ENCODE peak calls at places on chromosome 4, in seven cellular contexts. One of them, this sample, is unnamed.
A peak's percentile ranks its signal among the peaks of the same experiment; 100 is the strongest.

GRCh38 chr4:118680808-118681207 is 4.4 kb upstream of the METTL14 start:
- DNase-seq in heart left ventricle: no peak
- DNase-seq in left lung: no peak
- DNase-seq in HFF-Myc: no peak
- DNase-seq in thoracic aorta: no peak
- DNase-seq in IMR-90: no peak
- DNase-seq in tibial nerve: no peak
- DNase-seq in this sample: no peak

GRCh38 chr4:85825937-85826678 is 351.2 kb downstream of the ARHGAP24 start:
- DNase-seq in tibial nerve: no peak
- DNase-seq in thoracic aorta: no peak
- DNase-seq in HFF-Myc: peak; percentile 62
- DNase-seq in left lung: no peak
- DNase-seq in IMR-90: peak; percentile 58
- DNase-seq in heart left ventricle: peak; percentile 44
- DNase-seq in this sample: no peak

GRCh38 chr4:3505231-3505630 is 27.0 kb downstream of the LRPAP1 start:
- DNase-seq in left lung: no peak
- DNase-seq in HFF-Myc: no peak
- DNase-seq in tibial nerve: no peak
- DNase-seq in IMR-90: no peak
- DNase-seq in thoracic aorta: no peak
- DNase-seq in heart left ventricle: no peak
- DNase-seq in this sample: no peak

GRCh38 chr4:169070071-169070894 is 60.2 kb upstream of the CBR4 start:
- DNase-seq in heart left ventricle: peak; percentile 60
- DNase-seq in thoracic aorta: peak; percentile 17
- DNase-seq in IMR-90: peak; percentile 70
- DNase-seq in tibial nerve: no peak
- DNase-seq in left lung: no peak
- DNase-seq in HFF-Myc: peak; percentile 37
- DNase-seq in this sample: peak; percentile 29

GRCh38 chr4:175054980-175055379 is 136.8 kb downstream of the ADAM29 start:
- DNase-seq in heart left ventricle: peak; percentile 7
- DNase-seq in thoracic aorta: no peak
- DNase-seq in tibial nerve: no peak
- DNase-seq in HFF-Myc: no peak
- DNase-seq in IMR-90: no peak
- DNase-seq in left lung: no peak
- DNase-seq in this sample: no peak

GRCh38 chr4:82905205-82905604 is 4.7 kb downstream of the THAP9 start:
- DNase-seq in tibial nerve: no peak
- DNase-seq in heart left ventricle: no peak
- DNase-seq in HFF-Myc: no peak
- DNase-seq in thoracic aorta: no peak
- DNase-seq in IMR-90: peak; percentile 64
- DNase-seq in left lung: no peak
- DNase-seq in this sample: no peak

GRCh38 chr4:104860227-104861123 is 286.2 kb upstream of the TET2 start:
- DNase-seq in tibial nerve: peak; percentile 83
- DNase-seq in heart left ventricle: peak; percentile 22
- DNase-seq in thoracic aorta: no peak
- DNase-seq in IMR-90: peak; percentile 63
- DNase-seq in HFF-Myc: peak; percentile 24
- DNase-seq in left lung: no peak
- DNase-seq in this sample: no peak

GRCh38 chr4:99572527-99573240 is 1.9 kb upstream of the MTTP start:
- DNase-seq in HFF-Myc: no peak
- DNase-seq in thoracic aorta: no peak
- DNase-seq in tibial nerve: no peak
- DNase-seq in IMR-90: peak; percentile 6
- DNase-seq in left lung: no peak
- DNase-seq in heart left ventricle: no peak
- DNase-seq in this sample: no peak

GRCh38 chr4:101126044-101126443 is 221.3 kb downstream of the PPP3CA start:
- DNase-seq in left lung: no peak
- DNase-seq in heart left ventricle: no peak
- DNase-seq in tibial nerve: no peak
- DNase-seq in IMR-90: peak; percentile 47
- DNase-seq in thoracic aorta: no peak
- DNase-seq in HFF-Myc: peak; percentile 12
- DNase-seq in this sample: no peak

GRCh38 chr4:156538651-156539285 is 432.8 kb downstream of the PDGFC start:
- DNase-seq in tibial nerve: no peak
- DNase-seq in left lung: no peak
- DNase-seq in heart left ventricle: no peak
- DNase-seq in thoracic aorta: no peak
- DNase-seq in HFF-Myc: no peak
- DNase-seq in IMR-90: no peak
- DNase-seq in this sample: no peak

GRCh38 chr4:17400696-17401095 is 111.2 kb downstream of the QDPR start:
- DNase-seq in left lung: no peak
- DNase-seq in heart left ventricle: no peak
- DNase-seq in IMR-90: no peak
- DNase-seq in tibial nerve: no peak
- DNase-seq in HFF-Myc: peak; percentile 37
- DNase-seq in thoracic aorta: no peak
- DNase-seq in this sample: no peak

DNA sequence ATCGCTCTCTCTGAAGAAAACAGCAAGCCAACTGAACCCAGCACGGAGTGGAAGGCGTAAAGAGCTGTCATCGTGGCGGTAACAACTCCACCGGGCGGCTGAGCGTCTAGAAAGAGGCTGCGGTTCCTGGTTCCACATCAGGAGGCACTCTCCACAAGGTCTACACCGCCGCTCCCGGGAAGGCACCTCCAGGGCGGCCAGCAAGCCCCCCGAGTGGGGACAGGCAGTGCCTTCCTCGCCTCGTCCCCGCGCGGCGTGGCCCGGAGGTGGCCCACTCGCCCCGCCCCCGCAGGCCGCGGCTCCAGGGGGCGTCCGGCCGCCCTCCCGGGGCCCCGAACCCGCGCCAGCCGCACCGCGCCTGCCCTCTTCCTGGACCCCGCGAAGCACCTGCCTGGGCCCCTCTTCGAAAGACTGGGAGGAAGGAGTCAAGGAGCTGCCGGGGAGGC is 747 bp downstream of the KLHL8 start:
- DNase-seq in tibial nerve: peak; percentile 18
- DNase-seq in left lung: peak; percentile 89
- DNase-seq in heart left ventricle: peak; percentile 38
- DNase-seq in thoracic aorta: no peak
- DNase-seq in HFF-Myc: peak; percentile 14
- DNase-seq in IMR-90: peak; percentile 33
- DNase-seq in this sample: peak; percentile 57
- TF ChIP-seq CTCF in tibial nerve: peak; percentile 11
- TF ChIP-seq CTCF in left lung: no peak
- TF ChIP-seq CTCF in heart left ventricle: no peak
- TF ChIP-seq CTCF in thoracic aorta: no peak
- TF ChIP-seq CTCF in HFF-Myc: peak; percentile 5
- TF ChIP-seq CTCF in IMR-90: peak; percentile 29
- TF ChIP-seq CTCF in this sample: peak; percentile 26

DNA sequence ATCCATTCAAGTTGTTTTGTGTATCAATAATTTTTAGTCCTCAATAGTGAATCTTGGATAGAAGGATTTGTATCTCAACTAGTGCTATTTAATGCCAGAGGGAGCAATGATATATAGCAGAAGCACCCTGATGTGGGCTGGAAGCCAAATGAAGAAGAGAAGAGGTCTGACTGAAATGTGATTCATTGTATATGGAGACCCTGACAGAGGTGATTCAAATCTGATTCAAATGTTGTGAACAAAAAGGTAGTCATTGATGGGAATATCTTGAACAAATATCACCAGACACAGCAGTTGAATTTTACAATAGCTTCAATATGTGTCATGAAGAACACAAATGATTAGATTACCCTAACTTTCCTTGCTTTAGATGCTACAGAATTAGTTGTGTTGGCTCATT is 27.5 kb upstream of the SULT1B1 start:
- DNase-seq in IMR-90: peak; percentile 2
- DNase-seq in thoracic aorta: no peak
- DNase-seq in HFF-Myc: no peak
- DNase-seq in left lung: no peak
- DNase-seq in heart left ventricle: no peak
- DNase-seq in tibial nerve: no peak
- DNase-seq in this sample: no peak
- H3K4me3 ChIP-seq in IMR-90: no peak overlapping the region
- H3K4me3 ChIP-seq in thoracic aorta: no peak overlapping the region
- H3K4me3 ChIP-seq in HFF-Myc: no peak overlapping the region
- H3K4me3 ChIP-seq in left lung: no peak overlapping the region
- H3K4me3 ChIP-seq in heart left ventricle: no peak overlapping the region
- H3K4me3 ChIP-seq in tibial nerve: no peak overlapping the region
- H3K4me3 ChIP-seq in this sample: no peak overlapping the region

DNA sequence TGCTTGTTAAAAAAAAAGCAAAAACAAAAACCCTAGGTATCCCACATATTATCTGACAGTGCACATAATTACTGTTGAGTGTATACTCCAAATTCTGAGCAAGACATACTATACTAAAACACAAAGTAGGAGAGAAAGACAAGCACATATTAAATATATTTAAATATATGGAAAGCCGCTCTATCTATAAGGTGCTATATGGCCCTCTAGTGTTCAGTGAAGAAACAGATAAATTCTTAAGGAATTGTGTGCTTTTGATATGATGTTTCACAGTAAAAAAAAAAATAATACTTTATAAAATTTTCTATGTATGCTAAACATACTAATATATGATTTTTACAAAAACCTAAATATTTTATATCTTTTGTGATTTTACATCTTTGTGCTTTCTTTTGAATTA is 137.8 kb downstream of the FBXW7 start:
- DNase-seq in tibial nerve: no peak
- DNase-seq in heart left ventricle: no peak
- DNase-seq in IMR-90: peak; percentile 29
- DNase-seq in thoracic aorta: no peak
- DNase-seq in left lung: no peak
- DNase-seq in HFF-Myc: no peak
- DNase-seq in this sample: no peak
- TF ChIP-seq CTCF in tibial nerve: peak; percentile 25
- TF ChIP-seq CTCF in heart left ventricle: no peak
- TF ChIP-seq CTCF in IMR-90: peak; percentile 45
- TF ChIP-seq CTCF in thoracic aorta: no peak
- TF ChIP-seq CTCF in left lung: peak; percentile 30
- TF ChIP-seq CTCF in HFF-Myc: no peak
- TF ChIP-seq CTCF in this sample: peak; percentile 42

DNA sequence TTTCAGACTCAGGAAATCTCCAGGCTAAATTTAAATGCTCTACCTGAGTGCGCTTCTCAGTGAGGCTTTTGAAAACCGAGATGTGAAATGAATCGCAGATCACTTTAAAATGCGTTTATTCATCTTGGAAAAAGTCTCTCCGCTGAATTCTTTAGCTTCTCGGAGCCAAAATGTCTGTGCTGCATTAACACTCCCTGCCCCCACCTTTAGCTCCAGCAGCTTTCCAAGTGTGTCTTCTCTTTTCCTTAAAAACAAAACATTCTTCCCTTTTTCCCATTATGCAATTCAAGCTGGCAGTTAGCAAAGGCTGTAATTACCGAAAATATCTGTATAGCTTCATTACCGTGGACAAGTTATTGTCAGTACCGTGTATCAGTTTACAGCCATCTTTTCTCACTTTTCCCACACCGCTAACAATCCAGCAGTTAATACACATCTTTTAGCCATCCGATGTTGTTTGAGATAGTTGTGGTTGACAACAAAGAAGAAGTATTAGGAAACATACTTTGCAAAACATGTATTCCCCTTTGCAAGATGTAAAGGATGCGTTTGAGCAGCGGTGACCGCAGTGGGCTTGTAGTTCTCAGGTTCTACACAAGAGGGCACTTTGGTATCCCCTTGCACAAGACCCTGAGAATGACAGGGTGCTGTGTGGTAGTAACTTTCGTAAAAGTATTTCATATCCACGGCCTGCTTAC is 136.1 kb upstream of the STX18 start:
- DNase-seq in thoracic aorta: no peak
- DNase-seq in left lung: no peak
- DNase-seq in IMR-90: peak; percentile 59
- DNase-seq in HFF-Myc: peak; percentile 70
- DNase-seq in tibial nerve: peak; percentile 36
- DNase-seq in heart left ventricle: no peak
- DNase-seq in this sample: no peak
- H3K4me3 ChIP-seq in thoracic aorta: peak overlapping the region; percentile 22
- H3K4me3 ChIP-seq in left lung: no peak overlapping the region
- H3K4me3 ChIP-seq in IMR-90: peak overlapping the region; percentile 23
- H3K4me3 ChIP-seq in HFF-Myc: no peak overlapping the region
- H3K4me3 ChIP-seq in tibial nerve: no peak overlapping the region
- H3K4me3 ChIP-seq in heart left ventricle: no peak overlapping the region
- H3K4me3 ChIP-seq in this sample: no peak overlapping the region

GRCh38 chr4:5814421-5814820 is 78.5 kb downstream of the CRMP1 start:
- DNase-seq in HFF-Myc: no peak
- DNase-seq in tibial nerve: no peak
- DNase-seq in heart left ventricle: no peak
- DNase-seq in thoracic aorta: no peak
- DNase-seq in IMR-90: no peak
- DNase-seq in left lung: peak; percentile 41
- DNase-seq in this sample: no peak
- TF ChIP-seq CTCF in HFF-Myc: no peak
- TF ChIP-seq CTCF in tibial nerve: no peak
- TF ChIP-seq CTCF in heart left ventricle: no peak
- TF ChIP-seq CTCF in thoracic aorta: no peak
- TF ChIP-seq CTCF in IMR-90: no peak
- TF ChIP-seq CTCF in left lung: no peak
- TF ChIP-seq CTCF in this sample: no peak

This sample was measured in psoas muscle.